ENCODE peak calls at places on chromosome 3, in four cellular contexts. X is naive thymus-derived CD8-positive, alpha-beta T cell; Z is aorta; Y is hypothalamus. O is an unnamed sample.

GRCh38 chr3:54122046-54122801 is at the start of gene CACNA2D3:
- DNase-seq in X (no peak), Z (no peak), Y (peak; percentile 20), O (no peak)

GRCh38 chr3:71008350-71008923 is 575.1 kb downstream of the FOXP1 start:
- DNase-seq in X (no peak), Z (no peak), Y (no peak), O (no peak)

GRCh38 chr3:126133606-126134005 is 46.8 kb downstream of the ALDH1L1 start:
- DNase-seq in X (peak; percentile 19), Z (peak; percentile 35), Y (no peak), O (no peak)

GRCh38 chr3:129592362-129593150 is 13.9 kb downstream of the PLXND1 start:
- DNase-seq in X (no peak), Z (peak; percentile 93), Y (peak; percentile 33), O (no peak)

GRCh38 chr3:65955792-65956477 is 82.8 kb downstream of the MAGI1 start:
- DNase-seq in X (no peak), Z (no peak), Y (no peak), O (no peak)

GRCh38 chr3:117751691-117752090 is 1042.1 kb downstream of the TUSC7 start:
- DNase-seq in X (no peak), Z (no peak), Y (no peak), O (no peak)

GRCh38 chr3:143613226-143613625 is 235.0 kb downstream of the SLC9A9 start:
- DNase-seq in X (no peak), Z (no peak), Y (no peak), O (no peak)

GRCh38 chr3:78905700-78906099 is 862.1 kb downstream of the ROBO1 start:
- DNase-seq in X (no peak), Z (no peak), Y (no peak), O (no peak)

GRCh38 chr3:80688814-80689213 is 921.0 kb upstream of the ROBO1 start:
- DNase-seq in X (no peak), Z (no peak), Y (no peak), O (no peak)

GRCh38 chr3:194487289-194488006 is 646 bp upstream of the ATP13A3 start:
- DNase-seq in X (peak; percentile 66), Z (peak; percentile 79), Y (no peak), O (no peak)

GRCh38 chr3:75254685-75255084 is 409.4 kb upstream of the FRG2C start:
- DNase-seq in X (no peak), Z (no peak), Y (no peak), O (no peak)

GRCh38 chr3:136856665-136857064 is 5.3 kb upstream of the NCK1 start:
- DNase-seq in X (no peak), Z (no peak), Y (no peak), O (no peak)

GRCh38 chr3:170835346-170835745 is 34.6 kb downstream of the RPL22L1 start:
- DNase-seq in X (no peak), Z (no peak), Y (no peak), O (no peak)

GRCh38 chr3:126364130-126364695 is 7.0 kb upstream of the KLF15 start:
- DNase-seq in X (peak; percentile 38), Z (peak; percentile 13), Y (no peak), O (no peak)

GRCh38 chr3:194098872-194099183 is 37.1 kb upstream of the HES1 start:
- DNase-seq in X (no peak), Z (no peak), Y (no peak), O (no peak)

GRCh38 chr3:128537091-128537703 is 44.2 kb upstream of the GATA2 start:
- DNase-seq in X (no peak), Z (no peak), Y (no peak), O (no peak)

GRCh38 chr3:116777181-116777840 is 67.7 kb downstream of the TUSC7 start:
- DNase-seq in X (no peak), Z (no peak), Y (no peak), O (no peak)

GRCh38 chr3:100068758-100069345 is 45.4 kb downstream of the FILIP1L start:
- DNase-seq in X (peak; percentile 82), Z (peak; percentile 90), Y (peak; percentile 16), O (no peak)

GRCh38 chr3:149579838-149580542 is 77.8 kb downstream of the WWTR1 start:
- DNase-seq in X (no peak), Z (no peak), Y (no peak), O (no peak)

GRCh38 chr3:17808994-17809393 is 66.6 kb upstream of the TBC1D5 start:
- DNase-seq in X (no peak), Z (no peak), Y (no peak), O (no peak)

GRCh38 chr3:126987596-126987995 is 4.7 kb downstream of the PLXNA1 start:
- DNase-seq in X (no peak), Z (no peak), Y (no peak), O (no peak)

GRCh38 chr3:14252321-14253021 is 73.9 kb downstream of the LSM3 start:
- DNase-seq in X (no peak), Z (no peak), Y (no peak), O (no peak)

GRCh38 chr3:173027429-173027828 is 113.6 kb downstream of the SPATA16 start:
- DNase-seq in X (no peak), Z (no peak), Y (no peak), O (no peak)

GRCh38 chr3:33030802-33031201 is 66.1 kb downstream of the GLB1 start:
- DNase-seq in X (no peak), Z (no peak), Y (no peak), O (no peak)

GRCh38 chr3:190696777-190697501 is 165.6 kb downstream of the GMNC start:
- DNase-seq in X (no peak), Z (no peak), Y (no peak), O (no peak)

GRCh38 chr3:159210336-159210735 is 408.5 kb downstream of the MFSD1 start:
- DNase-seq in X (no peak), Z (no peak), Y (no peak), O (no peak)

GRCh38 chr3:107942244-107942643 is 148.6 kb downstream of the CD47 start:
- DNase-seq in X (no peak), Z (no peak), Y (no peak), O (no peak)

GRCh38 chr3:33438284-33438668 is 1.9 kb downstream of the UBP1 start:
- DNase-seq in X (no peak), Z (no peak), Y (no peak), O (no peak)